ENCODE peak calls at places on chromosome 13, in four cellular contexts. R is K562, E is SK-N-SH, G is HepG2. Q is an unnamed sample.

GRCh38 chr13:95455782-95456181 is 96.7 kb upstream of the CLDN10 start:
- DNase-seq in E (no peak), G (no peak), R (no peak), Q (no peak)

GRCh38 chr13:111210945-111211469 is 95.9 kb downstream of the ARHGEF7 start:
- DNase-seq in E (no peak), G (no peak), R (no peak), Q (no peak)

GRCh38 chr13:90591927-90592268 is 755.6 kb upstream of the MIR17HG start:
- DNase-seq in R (no peak), E (no peak), G (peak), Q (no peak)

GRCh38 chr13:100650321-100650720 is 24.3 kb downstream of the TMTC4 start:
- DNase-seq in E (no peak), R (no peak), G (no peak), Q (no peak)

GRCh38 chr13:31846984-31847752 is 107.8 kb downstream of the RXFP2 start:
- DNase-seq in G (no peak), R (peak), E (peak), Q (no peak)

GRCh38 chr13:103640617-103641016 is 574.4 kb upstream of the SLC10A2 start:
- DNase-seq in R (no peak), G (no peak), E (no peak), Q (no peak)

GRCh38 chr13:55394470-55394869 is 1746.2 kb upstream of the PRR20A start:
- DNase-seq in E (no peak), R (no peak), G (no peak), Q (no peak)

GRCh38 chr13:26616126-26616525 is 58.6 kb downstream of the WASF3 start:
- DNase-seq in G (no peak), R (no peak), E (no peak), Q (no peak)

GRCh38 chr13:62014299-62014698 is 598.6 kb upstream of the PCDH20 start:
- DNase-seq in E (peak), G (peak), R (no peak), Q (peak)

GRCh38 chr13:111360452-111360851 is 40.0 kb downstream of the TEX29 start:
- DNase-seq in G (no peak), E (no peak), R (no peak), Q (no peak)

GRCh38 chr13:47545206-47545605 is 455.9 kb downstream of the SUCLA2 start:
- DNase-seq in G (no peak), E (no peak), R (no peak), Q (no peak)

GRCh38 chr13:111937763-111938375 is 129.1 kb upstream of the SOX1 start:
- DNase-seq in G (no peak), E (no peak), R (no peak), Q (no peak)

DNA sequence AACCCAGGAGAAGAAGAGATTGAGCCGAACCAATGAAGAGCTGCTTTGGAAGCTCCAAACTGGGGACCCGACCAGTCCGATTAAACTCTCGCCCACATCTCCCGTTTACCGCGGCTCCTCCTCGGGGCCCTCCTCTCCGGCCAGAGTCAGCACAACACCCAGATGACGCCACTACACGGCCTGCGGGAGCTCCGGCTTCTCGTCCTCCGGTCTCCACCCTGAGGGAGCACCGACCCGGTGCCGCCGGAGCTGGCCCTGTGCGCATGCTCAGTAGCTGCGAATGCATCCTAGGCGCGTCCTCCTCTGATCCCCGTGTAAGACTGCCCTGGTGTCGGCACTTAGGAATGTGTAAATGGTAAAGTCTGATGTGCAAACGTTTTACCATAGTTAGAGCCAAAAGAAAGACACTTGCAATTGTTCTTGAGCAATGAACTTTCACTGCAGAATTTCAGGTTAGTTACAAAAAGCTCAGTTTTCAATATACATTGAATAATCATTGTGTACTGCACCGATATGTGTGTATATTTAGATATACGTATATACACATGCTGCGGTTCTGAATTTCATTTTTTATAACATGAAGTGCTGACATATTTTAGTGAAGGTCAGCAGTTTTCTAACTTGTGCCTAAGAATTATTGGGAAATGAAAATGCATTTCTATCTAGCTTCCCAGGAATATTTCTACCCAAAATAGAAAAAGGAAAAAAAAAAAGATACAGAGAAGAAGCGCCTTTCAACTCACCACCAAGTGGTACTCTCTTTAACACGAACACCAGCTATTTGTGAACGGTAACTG is 92.2 kb downstream of the SLC7A1 start:
- DNase-seq in G (no peak), R (peak), E (peak), Q (no peak)
- TF ChIP-seq ELF1 in G (no peak), R (no peak), E (no peak), Q (no peak)

GRCh38 chr13:20412761-20413355 is 112.8 kb downstream of the CRYL1 start:
- DNase-seq in E (no peak), R (no peak), G (no peak), Q (no peak)
- H3K4me2 ChIP-seq in E (no peak), R (no peak), G (no peak), Q (peak)

GRCh38 chr13:34764246-34764645 is 177.8 kb upstream of the NBEA start:
- DNase-seq in G (no peak), E (no peak), R (no peak), Q (no peak)

GRCh38 chr13:34758628-34759027 is 183.4 kb upstream of the NBEA start:
- DNase-seq in G (no peak), R (no peak), E (no peak), Q (no peak)

GRCh38 chr13:34765446-34766180 is 176.5 kb upstream of the NBEA start:
- DNase-seq in R (no peak), G (no peak), E (no peak), Q (no peak)

GRCh38 chr13:34757441-34757840 is 184.6 kb upstream of the NBEA start:
- DNase-seq in G (no peak), R (no peak), E (no peak), Q (no peak)

GRCh38 chr13:34762312-34762711 is 179.8 kb upstream of the NBEA start:
- DNase-seq in E (no peak), G (no peak), R (no peak), Q (no peak)
- TF ChIP-seq ELF1 in E (no peak), G (no peak), R (no peak), Q (no peak)

GRCh38 chr13:75460644-75461043 is 21.3 kb downstream of the TBC1D4 start:
- DNase-seq in G (no peak), R (no peak), E (no peak), Q (no peak)

GRCh38 chr13:75458696-75459422 is 23.1 kb downstream of the TBC1D4 start:
- DNase-seq in E (peak), R (no peak), G (peak), Q (no peak)

GRCh38 chr13:75454497-75454896 is 27.5 kb downstream of the TBC1D4 start:
- DNase-seq in R (no peak), E (no peak), G (no peak), Q (no peak)

GRCh38 chr13:75452564-75452963 is 29.4 kb downstream of the TBC1D4 start:
- DNase-seq in G (no peak), E (no peak), R (no peak), Q (no peak)

DNA sequence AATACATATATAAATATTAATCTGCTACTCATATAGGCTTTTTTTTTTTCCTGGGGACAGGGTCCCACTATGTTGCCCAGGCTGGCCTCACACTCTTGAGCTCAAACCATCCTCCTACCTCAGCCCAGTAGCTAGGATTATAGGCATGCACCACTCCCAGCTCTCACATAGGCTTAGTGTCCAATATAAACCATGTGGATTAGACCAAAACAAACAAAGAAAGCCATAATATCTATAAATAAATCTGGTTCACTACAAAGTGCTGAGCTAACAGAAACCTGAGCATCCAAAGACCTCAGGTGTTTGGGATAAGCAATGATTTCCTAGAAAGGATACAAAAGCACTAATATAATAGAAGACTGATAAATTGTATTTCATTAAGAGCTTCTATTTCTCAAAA is 26.0 kb downstream of the TBC1D4 start:
- DNase-seq in E (no peak), R (no peak), G (no peak), Q (no peak)
- H3K4me2 ChIP-seq in E (no peak), R (no peak), G (no peak), Q (no peak)

GRCh38 chr13:87356314-87356713 is 314.9 kb upstream of the SLITRK5 start:
- DNase-seq in E (no peak), G (no peak), R (no peak), Q (no peak)
- TF ChIP-seq ELF1 in E (no peak), G (no peak), R (no peak), Q (no peak)

GRCh38 chr13:44052843-44053607 is 173.3 kb downstream of the LACC1 start:
- DNase-seq in R (no peak), G (no peak), E (no peak), Q (no peak)
- H3K4me2 ChIP-seq in R (no peak), G (no peak), E (no peak), Q (no peak)

DNA sequence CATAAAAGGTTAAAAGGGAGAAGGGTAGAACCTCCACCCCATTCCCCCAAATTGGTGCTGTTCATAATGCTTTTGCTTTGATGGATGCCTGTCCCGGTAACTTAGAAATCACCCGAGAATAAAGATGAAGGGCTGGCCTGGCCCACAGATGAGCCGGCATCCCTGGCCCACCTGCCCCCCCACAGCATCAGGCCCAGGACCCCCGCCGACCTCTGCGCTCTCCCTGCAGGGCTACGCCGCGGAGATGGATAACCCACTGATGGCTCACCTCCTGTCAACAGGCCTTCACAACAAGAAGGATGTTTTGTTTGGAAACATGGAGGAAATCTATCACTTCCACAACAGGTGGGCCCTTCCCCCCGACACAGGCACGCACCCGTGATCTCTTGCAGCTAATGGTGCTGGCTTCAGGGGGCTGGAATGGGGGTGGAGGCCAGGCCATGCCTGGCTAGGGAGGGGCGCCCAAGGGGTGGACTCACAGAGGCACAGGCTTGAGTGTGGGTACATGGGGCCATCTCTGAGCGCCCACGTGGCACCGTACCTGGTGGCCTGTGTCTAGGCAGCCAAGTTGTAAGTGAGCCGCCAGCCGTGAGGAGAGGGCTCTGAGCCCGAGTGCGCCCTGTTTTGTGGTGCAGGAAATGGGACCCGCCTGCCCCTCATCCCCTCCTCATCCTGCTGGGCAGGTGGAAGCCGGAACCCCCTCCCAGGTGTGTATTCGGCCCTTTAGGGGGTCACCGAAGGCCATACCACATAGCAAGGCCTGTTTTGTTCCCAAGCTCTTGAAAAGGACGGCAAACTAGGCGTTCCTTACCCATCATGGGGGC is 23.2 kb upstream of the F7 start:
- DNase-seq in R (no peak), E (no peak), G (no peak), Q (no peak)
- TF ChIP-seq ELF1 in R (no peak), E (no peak), G (no peak), Q (no peak)

GRCh38 chr13:24651718-24652345 is 28.4 kb upstream of the ATP12A start:
- DNase-seq in G (no peak), E (no peak), R (no peak), Q (no peak)

GRCh38 chr13:24648271-24648670 is 31.9 kb upstream of the ATP12A start:
- DNase-seq in R (no peak), G (no peak), E (no peak), Q (no peak)

GRCh38 chr13:24648983-24649684 is 31.1 kb upstream of the ATP12A start:
- DNase-seq in G (no peak), R (no peak), E (no peak), Q (no peak)

GRCh38 chr13:24650157-24650556 is 30.1 kb upstream of the ATP12A start:
- DNase-seq in E (peak), G (no peak), R (no peak), Q (no peak)

DNA sequence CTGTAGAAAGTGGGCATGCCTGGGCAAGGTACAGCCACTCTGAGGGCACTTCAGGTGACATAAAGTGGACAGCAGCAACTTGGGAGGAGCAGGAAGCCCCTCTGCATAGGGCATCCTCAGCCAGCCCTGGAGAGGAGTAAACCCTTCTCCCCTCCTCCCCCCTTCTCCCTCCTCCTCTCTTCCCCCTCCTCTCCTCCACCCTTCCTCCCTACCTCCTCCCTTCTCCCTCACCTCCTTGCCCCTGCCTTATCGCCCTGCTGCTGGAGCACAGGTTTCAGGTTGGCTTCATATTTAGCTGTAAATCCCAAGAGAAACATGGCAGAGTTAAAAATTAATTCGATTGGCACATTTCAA is 30.5 kb upstream of the ATP12A start:
- DNase-seq in G (no peak), E (no peak), R (no peak), Q (no peak)
- H3K4me2 ChIP-seq in G (no peak), E (no peak), R (no peak), Q (no peak)